ENCODE peak calls at places on chromosomes 6 and 20, in seven cellular contexts. I, L, W, E, O, H and R are unnamed samples.
A peak's percentile ranks its signal among the peaks of the same experiment; 100 is the strongest.

GRCh38 chr6:87522686-87523085 is 49.9 kb downstream of the SLC35A1 start:
- DNase-seq in W (no peak), H (no peak), I (no peak), L (no peak), E (no peak), O (no peak), R (no peak)

GRCh38 chr20:17524551-17524950 is 6.6 kb downstream of the BFSP1 start:
- DNase-seq in O (no peak), E (no peak), H (no peak), L (no peak), I (no peak), W (no peak), R (no peak)

GRCh38 chr20:57653910-57654309 is 33.7 kb upstream of the ZBP1 start:
- DNase-seq in H (no peak), I (no peak), O (no peak), E (no peak), L (no peak), W (no peak), R (no peak)

GRCh38 chr20:47785321-47785899 is at the start of gene SULF2:
- DNase-seq in I (no peak), W (no peak), H (no peak), O (no peak), L (peak; percentile 32), E (peak; percentile 74), R (no peak)

GRCh38 chr6:3737149-3737830 is 14.2 kb downstream of the PXDC1 start:
- DNase-seq in O (no peak), W (no peak), H (no peak), L (no peak), I (no peak), E (no peak), R (no peak)

GRCh38 chr20:18611492-18611891 is 23.6 kb downstream of the DTD1 start:
- DNase-seq in I (no peak), O (no peak), W (no peak), L (no peak), E (no peak), H (no peak), R (no peak)

GRCh38 chr20:16228722-16229121 is 344.5 kb downstream of the KIF16B start:
- DNase-seq in O (no peak), W (no peak), I (no peak), H (no peak), L (no peak), E (no peak), R (no peak)

GRCh38 chr6:123655520-123656306 is 19.0 kb upstream of the TRDN start:
- DNase-seq in W (no peak), H (no peak), E (no peak), L (no peak), O (no peak), I (no peak), R (no peak)

GRCh38 chr6:26045046-26045938 is 41.9 kb upstream of the HFE start:
- DNase-seq in H (peak; percentile 93), L (peak; percentile 95), O (peak; percentile 61), I (no peak), E (no peak), W (peak; percentile 82), R (peak; percentile 93)

GRCh38 chr20:50545123-50545522 is 34.9 kb downstream of the PTPN1 start:
- DNase-seq in O (no peak), I (no peak), L (no peak), W (no peak), E (no peak), H (no peak), R (no peak)

GRCh38 chr6:66128676-66129075 is 421.6 kb upstream of the EYS start:
- DNase-seq in H (no peak), L (no peak), W (no peak), E (no peak), I (no peak), O (no peak), R (peak; percentile 2)

GRCh38 chr20:17612287-17612974 is 42.6 kb downstream of the DSTN start:
- DNase-seq in E (no peak), I (no peak), H (no peak), L (peak; percentile 81), O (no peak), W (peak; percentile 25), R (no peak)

GRCh38 chr6:1614448-1614766 is 4.7 kb downstream of the FOXC1 start:
- DNase-seq in W (no peak), O (no peak), H (no peak), L (no peak), E (peak; percentile 52), I (no peak), R (no peak)

GRCh38 chr6:164085552-164086325 is 671.2 kb downstream of the QKI start:
- DNase-seq in O (no peak), E (no peak), I (no peak), L (peak; percentile 96), W (no peak), H (no peak), R (no peak)

GRCh38 chr6:63663147-63663877 is 27.7 kb downstream of the PHF3 start:
- DNase-seq in W (no peak), E (no peak), O (no peak), L (peak; percentile 82), H (no peak), I (no peak), R (no peak)

GRCh38 chr6:149150999-149151398 is 166.5 kb upstream of the TAB2 start:
- DNase-seq in H (no peak), E (no peak), I (no peak), L (no peak), W (peak; percentile 62), O (peak; percentile 46), R (no peak)

GRCh38 chr6:89987140-89987539 is 92.9 kb downstream of the GJA10 start:
- DNase-seq in W (peak; percentile 55), O (no peak), E (no peak), H (no peak), I (no peak), L (no peak), R (no peak)

GRCh38 chr6:43490523-43490939 is 13.2 kb downstream of the TJAP1 start:
- DNase-seq in W (no peak), E (no peak), H (no peak), O (no peak), L (peak; percentile 51), I (no peak), R (no peak)

GRCh38 chr20:45010399-45010828 is 44.1 kb downstream of the STK4 start:
- DNase-seq in E (no peak), O (no peak), H (no peak), L (peak; percentile 23), W (no peak), I (no peak), R (no peak)

GRCh38 chr6:112806163-112806900 is 459.2 kb downstream of the RFPL4B start:
- DNase-seq in W (no peak), L (no peak), O (no peak), E (no peak), H (no peak), I (no peak), R (no peak)

GRCh38 chr6:44235269-44235668 is 11.6 kb upstream of the HSP90AB1 start:
- DNase-seq in E (no peak), I (no peak), W (no peak), L (no peak), H (no peak), O (no peak), R (no peak)

GRCh38 chr6:154510144-154510905 is at the start of gene CNKSR3:
- DNase-seq in W (peak; percentile 52), L (peak; percentile 94), O (no peak), I (no peak), E (peak; percentile 97), H (no peak), R (peak; percentile 94)

GRCh38 chr6:21049572-21049971 is 515.3 kb downstream of the CDKAL1 start:
- DNase-seq in H (no peak), E (no peak), L (peak; percentile 35), W (no peak), I (no peak), O (no peak), R (no peak)

GRCh38 chr6:156924241-156924640 is 147.1 kb downstream of the ARID1B start:
- DNase-seq in L (no peak), I (no peak), E (no peak), H (no peak), W (no peak), O (no peak), R (no peak)

GRCh38 chr6:53250137-53250760 is 98.5 kb downstream of the ELOVL5 start:
- DNase-seq in O (no peak), I (no peak), H (no peak), W (no peak), E (no peak), L (no peak), R (no peak)

GRCh38 chr20:18719426-18719825 is 94.2 kb upstream of the SCP2D1 start:
- DNase-seq in L (peak; percentile 6), H (no peak), E (no peak), O (no peak), I (no peak), W (no peak), R (no peak)

GRCh38 chr20:40532103-40532502 is 156.9 kb downstream of the MAFB start:
- DNase-seq in O (no peak), L (peak; percentile 38), I (no peak), E (peak; percentile 10), W (peak; percentile 40), H (no peak), R (no peak)

GRCh38 chr6:33620158-33620583 is 951 bp upstream of the ITPR3 start:
- DNase-seq in H (peak; percentile 26), I (no peak), L (no peak), E (peak; percentile 42), W (peak; percentile 56), O (no peak), R (peak; percentile 25)